ENCODE peak calls at places on chromosomes 7 and 10, in five cellular contexts. One of them, this sample, is unnamed.

GRCh38 chr7:52369922-52370321 is 665.5 kb upstream of the POM121L12 start:
- DNase-seq in hepatocyte: no peak
- DNase-seq in foreskin fibroblast: no peak
- DNase-seq in Peyer's patch: no peak
- DNase-seq in HepG2: no peak
- DNase-seq in this sample: no peak

GRCh38 chr7:77370606-77371005 is 45.5 kb downstream of the GSAP start:
- DNase-seq in hepatocyte: no peak
- DNase-seq in foreskin fibroblast: no peak
- DNase-seq in HepG2: no peak
- DNase-seq in Peyer's patch: no peak
- DNase-seq in this sample: no peak

GRCh38 chr7:138872576-138872975 is 74.6 kb upstream of the ATP6V0A4 start:
- DNase-seq in Peyer's patch: no peak
- DNase-seq in foreskin fibroblast: no peak
- DNase-seq in hepatocyte: no peak
- DNase-seq in HepG2: no peak
- DNase-seq in this sample: no peak

GRCh38 chr7:97798036-97799019 is 66.4 kb downstream of the TAC1 start:
- DNase-seq in Peyer's patch: peak; percentile 49
- DNase-seq in hepatocyte: peak; percentile 17
- DNase-seq in foreskin fibroblast: no peak
- DNase-seq in HepG2: no peak
- DNase-seq in this sample: no peak

GRCh38 chr10:22219308-22219707 is 1.5 kb upstream of the EBLN1 start:
- DNase-seq in foreskin fibroblast: peak; percentile 7
- DNase-seq in Peyer's patch: no peak
- DNase-seq in HepG2: no peak
- DNase-seq in hepatocyte: no peak
- DNase-seq in this sample: no peak

GRCh38 chr7:131605280-131605878 is 49.0 kb upstream of the PODXL start:
- DNase-seq in foreskin fibroblast: no peak
- DNase-seq in Peyer's patch: no peak
- DNase-seq in HepG2: no peak
- DNase-seq in hepatocyte: no peak
- DNase-seq in this sample: no peak

GRCh38 chr7:23490357-23491131 is 20.3 kb upstream of the IGF2BP3 start:
- DNase-seq in foreskin fibroblast: no peak
- DNase-seq in hepatocyte: no peak
- DNase-seq in HepG2: no peak
- DNase-seq in Peyer's patch: peak; percentile 69
- DNase-seq in this sample: no peak

GRCh38 chr10:18607503-18607902 is 43.9 kb downstream of the NSUN6 start:
- DNase-seq in foreskin fibroblast: peak; percentile 84
- DNase-seq in HepG2: peak; percentile 37
- DNase-seq in Peyer's patch: peak; percentile 73
- DNase-seq in hepatocyte: peak; percentile 71
- DNase-seq in this sample: peak; percentile 32

GRCh38 chr10:24718031-24718855 is 5.4 kb downstream of the ARHGAP21 start:
- DNase-seq in Peyer's patch: no peak
- DNase-seq in hepatocyte: no peak
- DNase-seq in HepG2: peak; percentile 62
- DNase-seq in foreskin fibroblast: peak; percentile 65
- DNase-seq in this sample: no peak

GRCh38 chr10:31816318-31816717 is 112.3 kb downstream of the ARHGAP12 start:
- DNase-seq in foreskin fibroblast: no peak
- DNase-seq in Peyer's patch: no peak
- DNase-seq in hepatocyte: no peak
- DNase-seq in HepG2: peak; percentile 28
- DNase-seq in this sample: no peak

GRCh38 chr7:76333388-76334101 is 25.2 kb downstream of the YWHAG start:
- DNase-seq in Peyer's patch: no peak
- DNase-seq in foreskin fibroblast: no peak
- DNase-seq in hepatocyte: no peak
- DNase-seq in HepG2: no peak
- DNase-seq in this sample: no peak

DNA sequence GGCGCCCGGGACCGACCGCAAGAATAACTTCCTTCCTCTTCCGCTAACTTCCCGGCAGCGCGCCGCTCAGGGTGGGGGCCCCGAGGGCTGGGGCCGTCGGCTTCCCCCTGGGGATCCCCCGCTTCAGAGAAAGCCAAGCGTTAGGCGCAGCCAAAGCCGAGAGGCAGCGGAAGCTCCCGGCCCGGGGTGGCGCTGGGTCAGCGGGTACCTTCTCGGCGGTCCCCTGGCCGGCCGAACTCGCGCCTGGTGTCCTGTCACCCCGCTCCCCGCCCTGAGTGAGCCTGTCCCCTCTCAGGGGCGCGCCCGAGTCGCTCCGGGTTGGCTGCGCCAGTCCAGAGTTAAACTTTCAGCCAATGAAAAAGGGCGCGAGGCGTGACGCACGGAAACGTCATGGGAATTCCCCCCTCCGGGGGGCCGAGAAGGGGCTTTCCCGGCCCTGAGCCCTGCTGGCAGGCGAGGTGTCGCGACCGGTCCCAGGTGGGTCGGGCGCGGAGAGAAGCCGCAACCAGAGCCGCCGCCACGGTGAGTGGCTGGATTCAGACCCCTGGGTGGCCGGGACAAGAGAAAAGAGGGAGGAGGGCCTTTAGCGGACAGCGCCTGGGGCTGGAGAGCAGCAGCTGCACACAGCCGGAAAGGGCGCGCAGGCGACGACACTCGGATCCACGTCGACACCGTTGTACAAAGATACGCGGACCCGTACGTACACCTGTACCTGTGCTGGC is 1.3 kb upstream of the NFKB2 start:
- DNase-seq in hepatocyte: peak; percentile 97
- DNase-seq in HepG2: peak; percentile 85
- DNase-seq in foreskin fibroblast: peak; percentile 90
- DNase-seq in Peyer's patch: peak; percentile 98
- DNase-seq in this sample: no peak
- TF ChIP-seq CTCF in hepatocyte: no peak
- TF ChIP-seq CTCF in HepG2: peak; percentile 91
- TF ChIP-seq CTCF in foreskin fibroblast: no peak
- TF ChIP-seq CTCF in Peyer's patch: peak; percentile 96
- TF ChIP-seq CTCF in this sample: peak; percentile 95

GRCh38 chr7:207418-208127 is 15.2 kb downstream of the FAM20C start:
- DNase-seq in Peyer's patch: no peak
- DNase-seq in hepatocyte: no peak
- DNase-seq in foreskin fibroblast: no peak
- DNase-seq in HepG2: no peak
- DNase-seq in this sample: no peak
- TF ChIP-seq CTCF in Peyer's patch: no peak
- TF ChIP-seq CTCF in hepatocyte: peak; percentile 29
- TF ChIP-seq CTCF in foreskin fibroblast: peak; percentile 3
- TF ChIP-seq CTCF in HepG2: peak; percentile 19
- TF ChIP-seq CTCF in this sample: peak; percentile 35

GRCh38 chr7:133642907-133643306 is 390.0 kb downstream of the EXOC4 start:
- DNase-seq in HepG2: no peak
- DNase-seq in foreskin fibroblast: no peak
- DNase-seq in hepatocyte: no peak
- DNase-seq in Peyer's patch: no peak
- DNase-seq in this sample: no peak

GRCh38 chr7:133645870-133646492 is 393.1 kb downstream of the EXOC4 start:
- DNase-seq in hepatocyte: no peak
- DNase-seq in HepG2: no peak
- DNase-seq in Peyer's patch: no peak
- DNase-seq in foreskin fibroblast: no peak
- DNase-seq in this sample: no peak

GRCh38 chr7:133646493-133647154 is 393.7 kb downstream of the EXOC4 start:
- DNase-seq in HepG2: no peak
- DNase-seq in foreskin fibroblast: no peak
- DNase-seq in hepatocyte: no peak
- DNase-seq in Peyer's patch: no peak
- DNase-seq in this sample: no peak

GRCh38 chr7:133638835-133639234 is 386.0 kb downstream of the EXOC4 start:
- DNase-seq in hepatocyte: no peak
- DNase-seq in foreskin fibroblast: no peak
- DNase-seq in Peyer's patch: no peak
- DNase-seq in HepG2: no peak
- DNase-seq in this sample: no peak

GRCh38 chr7:133641436-133641835 is 388.6 kb downstream of the EXOC4 start:
- DNase-seq in HepG2: no peak
- DNase-seq in foreskin fibroblast: no peak
- DNase-seq in hepatocyte: no peak
- DNase-seq in Peyer's patch: no peak
- DNase-seq in this sample: no peak
- TF ChIP-seq CTCF in HepG2: no peak
- TF ChIP-seq CTCF in foreskin fibroblast: no peak
- TF ChIP-seq CTCF in hepatocyte: no peak
- TF ChIP-seq CTCF in Peyer's patch: no peak
- TF ChIP-seq CTCF in this sample: no peak

DNA sequence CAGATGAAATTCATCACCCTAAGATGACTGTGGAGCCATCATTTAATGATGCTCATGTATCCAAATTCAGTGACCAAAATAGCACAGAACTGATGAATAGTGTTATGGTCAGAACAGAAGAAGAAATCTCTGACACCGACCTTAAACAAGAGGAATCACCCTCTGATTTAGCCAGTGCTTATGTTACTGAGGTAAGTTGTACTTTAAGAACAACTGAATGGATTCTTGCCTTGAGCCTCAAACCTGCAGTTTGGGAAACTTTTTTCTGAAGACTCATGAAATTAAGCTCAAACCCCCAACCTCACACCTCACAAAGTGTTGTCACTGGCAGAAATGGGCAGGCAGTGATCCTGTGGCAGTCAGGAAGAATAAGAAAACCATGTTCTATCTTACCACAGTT is 25.6 kb downstream of the TMEM243 start:
- DNase-seq in HepG2: no peak
- DNase-seq in foreskin fibroblast: no peak
- DNase-seq in Peyer's patch: no peak
- DNase-seq in hepatocyte: no peak
- DNase-seq in this sample: no peak
- TF ChIP-seq CTCF in HepG2: no peak
- TF ChIP-seq CTCF in foreskin fibroblast: no peak
- TF ChIP-seq CTCF in Peyer's patch: no peak
- TF ChIP-seq CTCF in hepatocyte: no peak
- TF ChIP-seq CTCF in this sample: no peak

DNA sequence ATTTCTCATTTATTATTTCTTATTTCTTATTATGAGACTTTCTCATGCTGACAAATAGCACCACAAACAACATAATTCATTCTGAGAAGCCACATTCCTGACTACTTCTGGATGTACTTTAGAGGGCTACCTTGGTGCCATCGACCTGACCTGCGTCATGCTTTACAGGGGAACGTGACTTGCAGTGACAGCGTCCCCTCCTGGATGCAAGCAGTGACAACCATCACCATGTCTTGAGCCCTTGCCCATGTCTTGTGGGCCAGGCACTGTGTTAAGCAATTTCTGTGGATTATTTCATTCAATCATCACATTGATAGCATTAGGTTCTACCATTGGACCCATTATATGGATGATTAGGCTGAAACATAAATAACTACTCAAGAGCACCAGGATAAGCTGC is 137.0 kb downstream of the ANK3 start:
- DNase-seq in hepatocyte: no peak
- DNase-seq in foreskin fibroblast: no peak
- DNase-seq in HepG2: no peak
- DNase-seq in Peyer's patch: no peak
- DNase-seq in this sample: no peak
- TF ChIP-seq CTCF in hepatocyte: no peak
- TF ChIP-seq CTCF in foreskin fibroblast: no peak
- TF ChIP-seq CTCF in HepG2: no peak
- TF ChIP-seq CTCF in Peyer's patch: no peak
- TF ChIP-seq CTCF in this sample: no peak

GRCh38 chr10:110221721-110222261 is 14.4 kb downstream of the MXI1 start:
- DNase-seq in HepG2: no peak
- DNase-seq in hepatocyte: peak; percentile 89
- DNase-seq in foreskin fibroblast: peak; percentile 95
- DNase-seq in Peyer's patch: peak; percentile 84
- DNase-seq in this sample: peak; percentile 86
- TF ChIP-seq CTCF in HepG2: peak; percentile 54
- TF ChIP-seq CTCF in hepatocyte: peak; percentile 47
- TF ChIP-seq CTCF in foreskin fibroblast: peak; percentile 36
- TF ChIP-seq CTCF in Peyer's patch: peak; percentile 11
- TF ChIP-seq CTCF in this sample: peak; percentile 47

GRCh38 chr7:151157645-151158329 is 9.7 kb downstream of the GBX1 start:
- DNase-seq in HepG2: no peak
- DNase-seq in hepatocyte: no peak
- DNase-seq in Peyer's patch: no peak
- DNase-seq in foreskin fibroblast: no peak
- DNase-seq in this sample: no peak

GRCh38 chr7:151148319-151149259 is 18.9 kb downstream of the GBX1 start:
- DNase-seq in foreskin fibroblast: no peak
- DNase-seq in HepG2: no peak
- DNase-seq in Peyer's patch: no peak
- DNase-seq in hepatocyte: no peak
- DNase-seq in this sample: no peak

GRCh38 chr7:151150388-151150787 is 17.1 kb downstream of the GBX1 start:
- DNase-seq in HepG2: no peak
- DNase-seq in foreskin fibroblast: no peak
- DNase-seq in Peyer's patch: peak; percentile 41
- DNase-seq in hepatocyte: no peak
- DNase-seq in this sample: no peak

DNA sequence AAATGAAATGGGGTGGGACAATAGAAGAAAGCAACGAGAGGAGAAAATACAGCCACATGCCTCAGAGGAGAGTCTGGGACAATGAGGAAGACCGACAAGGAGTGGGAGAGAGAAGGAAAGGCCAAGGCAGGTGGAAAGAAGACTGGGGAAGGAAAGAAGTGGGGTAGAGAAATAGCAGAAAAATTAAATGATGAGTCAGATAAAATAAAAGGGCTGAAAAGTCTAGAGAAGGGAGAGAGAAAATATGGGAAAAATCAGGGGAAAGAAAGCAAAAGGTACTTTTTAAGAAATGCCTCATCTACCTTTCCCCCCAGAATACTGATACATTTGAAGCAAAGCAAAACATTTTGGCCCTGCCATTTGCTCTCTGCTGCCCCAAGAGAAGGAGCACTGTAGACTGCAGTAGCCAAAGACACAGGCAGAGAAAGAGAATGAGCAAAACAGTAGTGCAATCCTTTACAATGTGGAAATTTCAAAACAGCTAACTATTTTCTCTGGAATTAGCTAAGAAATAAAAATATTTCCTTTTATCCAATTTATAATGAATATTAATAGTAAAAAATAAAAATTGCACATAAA is 14.5 kb downstream of the GBX1 start:
- DNase-seq in Peyer's patch: no peak
- DNase-seq in hepatocyte: no peak
- DNase-seq in HepG2: no peak
- DNase-seq in foreskin fibroblast: no peak
- DNase-seq in this sample: no peak
- TF ChIP-seq CTCF in Peyer's patch: no peak
- TF ChIP-seq CTCF in hepatocyte: no peak
- TF ChIP-seq CTCF in HepG2: no peak
- TF ChIP-seq CTCF in foreskin fibroblast: peak; percentile 24
- TF ChIP-seq CTCF in this sample: peak; percentile 15

GRCh38 chr10:61978965-61979364 is 77.5 kb downstream of the ARID5B start:
- DNase-seq in Peyer's patch: peak; percentile 57
- DNase-seq in HepG2: no peak
- DNase-seq in foreskin fibroblast: no peak
- DNase-seq in hepatocyte: no peak
- DNase-seq in this sample: no peak
- TF ChIP-seq CTCF in Peyer's patch: peak; percentile 15
- TF ChIP-seq CTCF in HepG2: peak; percentile 13
- TF ChIP-seq CTCF in foreskin fibroblast: no peak
- TF ChIP-seq CTCF in hepatocyte: no peak
- TF ChIP-seq CTCF in this sample: no peak

This sample was measured in kidney epithelial cell.